ENCODE peak calls at places on chromosomes 2 and 18, in six cellular contexts. S is bronchial epithelial cell, E is cardiac fibroblast, G is heart right ventricle, J is mesothelial cell of epicardium, B is body of pancreas. N is an unnamed sample.

GRCh38 chr2:165469417-165469816 is at the start of gene CSRNP3:
- DNase-seq in J (peak; percentile 23), S (peak; percentile 87), G (peak; percentile 17), B (peak; percentile 87), E (peak; percentile 89), N (no peak)

GRCh38 chr2:120747706-120748105 is 12.0 kb downstream of the GLI2 start:
- DNase-seq in S (no peak), G (no peak), B (no peak), J (no peak), E (no peak), N (no peak)

GRCh38 chr2:42764096-42764495 is at the start of gene OXER1:
- DNase-seq in S (no peak), G (no peak), E (no peak), B (peak; percentile 22), J (no peak), N (no peak)

GRCh38 chr2:53512071-53512841 is 255.3 kb upstream of the CHAC2 start:
- DNase-seq in B (no peak), S (peak; percentile 79), G (no peak), J (no peak), E (no peak), N (no peak)

GRCh38 chr18:58785171-58785805 is 79.4 kb upstream of the ZNF532 start:
- DNase-seq in E (peak; percentile 79), G (no peak), S (peak; percentile 99), J (no peak), B (peak; percentile 32), N (no peak)

GRCh38 chr2:42954227-42954962 is 162.0 kb upstream of the HAAO start:
- DNase-seq in J (no peak), S (no peak), G (no peak), B (no peak), E (peak; percentile 84), N (no peak)

GRCh38 chr2:33620-34019 is 12.7 kb downstream of the FAM110C start:
- DNase-seq in G (no peak), B (peak; percentile 52), E (no peak), S (peak; percentile 97), J (no peak), N (no peak)

GRCh38 chr18:3806656-3807055 is 356.7 kb downstream of the TGIF1 start:
- DNase-seq in S (no peak), E (no peak), B (no peak), J (no peak), G (no peak), N (no peak)

GRCh38 chr2:173354073-173354600 is 535 bp upstream of the CDCA7 start:
- DNase-seq in E (no peak), J (no peak), B (no peak), G (no peak), S (peak; percentile 15), N (peak; percentile 24)

GRCh38 chr2:55090702-55091101 is 40.5 kb upstream of the RTN4 start:
- DNase-seq in E (peak; percentile 38), G (no peak), J (no peak), B (no peak), S (peak; percentile 52), N (no peak)

GRCh38 chr2:238284802-238285515 is 3.5 kb downstream of the PER2 start:
- DNase-seq in G (no peak), B (peak; percentile 84), S (no peak), J (no peak), E (no peak), N (no peak)

GRCh38 chr2:176084629-176085119 is 912 bp upstream of the EVX2 start:
- DNase-seq in G (no peak), S (no peak), J (no peak), E (no peak), B (no peak), N (no peak)

GRCh38 chr2:96580771-96581170 is 44.2 kb downstream of the ARID5A start:
- DNase-seq in E (no peak), G (no peak), S (no peak), B (peak; percentile 57), J (no peak), N (no peak)

GRCh38 chr18:23162473-23162872 is 27.2 kb downstream of the CABLES1 start:
- DNase-seq in E (no peak), J (no peak), S (no peak), B (no peak), G (no peak), N (no peak)

GRCh38 chr2:58574873-58575272 is 333.7 kb upstream of the FANCL start:
- DNase-seq in J (no peak), B (no peak), G (no peak), S (peak; percentile 92), E (no peak), N (no peak)

GRCh38 chr2:228131833-228132232 is 49.7 kb downstream of the SPHKAP start:
- DNase-seq in J (no peak), B (no peak), S (no peak), E (no peak), G (no peak), N (no peak)

GRCh38 chr18:3612315-3612714 is 162.3 kb downstream of the TGIF1 start:
- DNase-seq in B (no peak), S (no peak), G (no peak), E (no peak), J (no peak), N (no peak)

GRCh38 chr2:111219285-111219684 is 98.6 kb downstream of the BCL2L11 start:
- DNase-seq in G (no peak), B (no peak), J (no peak), S (no peak), E (no peak), N (peak; percentile 66)

GRCh38 chr2:74747411-74748080 is 86.4 kb upstream of the HK2 start:
- DNase-seq in B (no peak), E (peak; percentile 88), G (no peak), S (peak; percentile 83), J (no peak), N (no peak)

GRCh38 chr18:2173464-2173863 is 397.8 kb downstream of the METTL4 start:
- DNase-seq in E (peak; percentile 94), G (no peak), J (no peak), S (peak; percentile 68), B (peak; percentile 8), N (no peak)

GRCh38 chr2:175454953-175455389 is 273.5 kb upstream of the ATP5MC3 start:
- DNase-seq in B (no peak), E (no peak), S (no peak), J (no peak), G (no peak), N (no peak)

GRCh38 chr2:86235196-86235980 is 36.1 kb downstream of the MRPL35 start:
- DNase-seq in E (no peak), J (no peak), G (no peak), S (no peak), B (no peak), N (no peak)

GRCh38 chr2:63192889-63193778 is 142.5 kb downstream of the OTX1 start:
- DNase-seq in S (no peak), J (no peak), B (no peak), G (no peak), E (no peak), N (no peak)

GRCh38 chr2:61460168-61460567 is 10.7 kb downstream of the USP34 start:
- DNase-seq in E (peak; percentile 74), G (no peak), S (peak; percentile 79), J (no peak), B (no peak), N (no peak)

GRCh38 chr2:157627594-157628281 is 926 bp downstream of the ACVR1C start:
- DNase-seq in S (peak; percentile 23), E (no peak), B (peak; percentile 38), G (no peak), J (no peak), N (no peak)

GRCh38 chr2:59892398-59892797 is 661.1 kb downstream of the BCL11A start:
- DNase-seq in B (no peak), E (no peak), G (no peak), S (no peak), J (no peak), N (no peak)

GRCh38 chr2:64799592-64800252 is 146.0 kb upstream of the SERTAD2 start:
- DNase-seq in G (no peak), J (no peak), S (peak; percentile 74), B (no peak), E (no peak), N (no peak)

GRCh38 chr2:173623411-173624076 is 268.9 kb downstream of the CDCA7 start:
- DNase-seq in B (no peak), J (no peak), S (no peak), E (no peak), G (no peak), N (no peak)

GRCh38 chr2:72325592-72326422 is 178.1 kb upstream of the CYP26B1 start:
- DNase-seq in J (no peak), E (peak; percentile 15), B (peak; percentile 10), G (no peak), S (peak; percentile 20), N (peak; percentile 10)

GRCh38 chr2:202560200-202560599 is 74.6 kb upstream of the FAM117B start:
- DNase-seq in G (no peak), J (no peak), E (no peak), B (no peak), S (no peak), N (no peak)
- TF ChIP-seq CTCF in G (no peak), J (no peak), E (no peak), B (no peak), S (no peak), N (no peak)

DNA sequence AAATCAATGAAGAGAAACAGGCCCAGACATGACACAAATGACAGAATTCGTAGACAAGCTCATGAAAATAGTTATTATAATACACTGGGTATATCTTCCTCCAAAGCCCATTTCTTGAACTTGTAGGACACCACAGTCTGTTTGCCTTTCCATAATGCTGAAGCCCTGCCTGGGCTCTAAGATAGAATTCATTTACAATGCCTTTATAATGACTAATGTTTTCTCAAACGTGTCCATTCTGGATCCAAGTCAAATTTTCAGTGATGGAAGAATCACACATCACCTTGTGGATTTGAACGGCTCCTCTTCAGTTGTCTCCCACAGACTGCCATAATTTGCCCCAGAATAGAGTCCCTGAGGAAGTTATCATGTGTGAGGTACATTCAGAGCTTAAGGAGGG is 38.1 kb downstream of the CASP8 start:
- DNase-seq in E (no peak), G (no peak), B (no peak), S (peak; percentile 67), J (no peak), N (no peak)
- TF ChIP-seq CTCF in E (no peak), G (no peak), B (no peak), S (no peak), J (no peak), N (no peak)

GRCh38 chr2:160517731-160518130 is 24.1 kb upstream of the RBMS1 start:
- DNase-seq in B (no peak), G (no peak), S (no peak), J (no peak), E (no peak), N (no peak)

GRCh38 chr2:160516547-160517365 is 23.1 kb upstream of the RBMS1 start:
- DNase-seq in G (no peak), E (peak; percentile 29), J (no peak), B (no peak), S (peak; percentile 58), N (no peak)

GRCh38 chr2:160513120-160513519 is 19.5 kb upstream of the RBMS1 start:
- DNase-seq in B (no peak), S (no peak), J (no peak), E (peak; percentile 19), G (no peak), N (no peak)

GRCh38 chr2:160512484-160512883 is 18.9 kb upstream of the RBMS1 start:
- DNase-seq in S (no peak), E (no peak), B (no peak), G (no peak), J (no peak), N (no peak)

GRCh38 chr2:160515120-160515519 is 21.5 kb upstream of the RBMS1 start:
- DNase-seq in J (no peak), G (no peak), B (no peak), E (no peak), S (no peak), N (no peak)
- TF ChIP-seq CTCF in J (no peak), G (no peak), B (no peak), E (no peak), S (no peak), N (no peak)

GRCh38 chr2:101205521-101205998 is 47.1 kb upstream of the CNOT11 start:
- DNase-seq in E (peak; percentile 86), J (no peak), G (no peak), B (peak; percentile 82), S (peak; percentile 75), N (peak; percentile 57)
- TF ChIP-seq CTCF in E (peak; percentile 52), J (no peak), G (peak; percentile 68), B (peak; percentile 68), S (peak; percentile 72), N (peak; percentile 51)

N was measured in GM10248.